ENCODE peak calls at places on chromosomes 16 and 17, in nine cellular contexts. U is HL-60; B is tibial nerve; X is breast epithelium; Z is A549; Q is dorsolateral prefrontal cortex; D is AG04450; P is adrenal gland; A is CD4-positive, alpha-beta memory T cell. R is an unnamed sample.
A peak's percentile ranks its signal among the peaks of the same experiment; 100 is the strongest.

GRCh38 chr17:64765191-64765889 is 103.2 kb upstream of the SMURF2 start:
- DNase-seq in U (no peak), B (no peak), X (no peak), Z (no peak), Q (no peak), D (no peak), P (no peak), A (no peak), R (no peak)

GRCh38 chr17:19996502-19996901 is 12.7 kb upstream of the SPECC1 start:
- DNase-seq in U (no peak), B (no peak), X (no peak), Z (no peak), Q (no peak), D (no peak), P (no peak), A (no peak), R (no peak)

GRCh38 chr16:67063008-67063407 is 34.1 kb downstream of the CBFB start:
- DNase-seq in U (no peak), B (no peak), X (no peak), Z (no peak), Q (no peak), D (no peak), P (no peak), A (no peak), R (no peak)

GRCh38 chr17:688100-688989 is 26.3 kb downstream of the VPS53 start:
- DNase-seq in U (peak; percentile 28), B (peak; percentile 32), X (no peak), Z (no peak), Q (peak; percentile 30), D (no peak), P (no peak), A (peak; percentile 6), R (no peak)

GRCh38 chr17:32286518-32286900 is 20.9 kb downstream of the RHBDL3 start:
- DNase-seq in U (no peak), B (no peak), X (no peak), Z (no peak), Q (no peak), D (no peak), P (no peak), A (no peak), R (no peak)

GRCh38 chr16:29302976-29303375 is 103.5 kb downstream of the NPIPB11 start:
- DNase-seq in U (no peak), B (no peak), X (no peak), Z (no peak), Q (no peak), D (no peak), P (no peak), A (no peak), R (no peak)

GRCh38 chr16:8554881-8555280 is 35.4 kb downstream of the TMEM114 start:
- DNase-seq in U (no peak), B (no peak), X (no peak), Z (no peak), Q (no peak), D (no peak), P (no peak), A (no peak), R (no peak)

GRCh38 chr17:64039106-64039400 is 18.6 kb upstream of the ICAM2 start:
- DNase-seq in U (no peak), B (no peak), X (no peak), Z (no peak), Q (no peak), D (no peak), P (no peak), A (no peak), R (no peak)

GRCh38 chr17:33642002-33642401 is 348.9 kb upstream of the ASIC2 start:
- DNase-seq in U (no peak), B (no peak), X (no peak), Z (no peak), Q (no peak), D (no peak), P (no peak), A (no peak), R (no peak)

GRCh38 chr17:40564195-40564882 is 933 bp downstream of the CCR7 start:
- DNase-seq in U (no peak), B (no peak), X (no peak), Z (no peak), Q (no peak), D (no peak), P (no peak), A (peak; percentile 57), R (no peak)

GRCh38 chr16:64440421-64440831 is 681.4 kb downstream of the CDH11 start:
- DNase-seq in U (no peak), B (peak; percentile 17), X (no peak), Z (no peak), Q (no peak), D (peak; percentile 90), P (peak; percentile 11), A (no peak), R (no peak)

GRCh38 chr16:14485131-14485551 is 144.9 kb downstream of the PARN start:
- DNase-seq in U (no peak), B (no peak), X (no peak), Z (no peak), Q (no peak), D (no peak), P (no peak), A (no peak), R (no peak)

GRCh38 chr17:82414548-82415281 is 3.4 kb upstream of the HEXD start:
- DNase-seq in U (peak; percentile 46), B (peak; percentile 66), X (peak; percentile 75), Z (peak; percentile 94), Q (peak; percentile 66), D (no peak), P (peak; percentile 69), A (peak; percentile 72), R (peak; percentile 54)

GRCh38 chr16:82664181-82664580 is 37.4 kb downstream of the CDH13 start:
- DNase-seq in U (no peak), B (no peak), X (no peak), Z (no peak), Q (no peak), D (no peak), P (no peak), A (no peak), R (no peak)

GRCh38 chr17:83113792-83114191 is 34.4 kb downstream of the METRNL start:
- DNase-seq in U (no peak), B (no peak), X (no peak), Z (no peak), Q (no peak), D (no peak), P (no peak), A (no peak), R (no peak)

GRCh38 chr16:54697677-54698076 is 233.0 kb upstream of the IRX5 start:
- DNase-seq in U (no peak), B (no peak), X (no peak), Z (no peak), Q (no peak), D (no peak), P (no peak), A (no peak), R (no peak)

GRCh38 chr17:7133424-7133823 is 18.8 kb upstream of the ASGR2 start:
- DNase-seq in U (peak; percentile 57), B (no peak), X (no peak), Z (no peak), Q (no peak), D (no peak), P (peak; percentile 21), A (peak; percentile 28), R (peak; percentile 49)

GRCh38 chr17:48619821-48620496 is 4.9 kb upstream of the HOXB8 start:
- DNase-seq in U (no peak), B (no peak), X (no peak), Z (no peak), Q (no peak), D (no peak), P (no peak), A (no peak), R (no peak)

GRCh38 chr17:63113167-63113566 is 147.1 kb downstream of the TANC2 start:
- DNase-seq in U (no peak), B (no peak), X (no peak), Z (no peak), Q (no peak), D (no peak), P (no peak), A (no peak), R (no peak)

GRCh38 chr17:37745801-37746426 is 1.1 kb upstream of the HNF1B start:
- DNase-seq in U (no peak), B (no peak), X (no peak), Z (no peak), Q (no peak), D (no peak), P (no peak), A (no peak), R (no peak)
- H3K4me3 ChIP-seq in U (no peak overlapping the region), B (no peak overlapping the region), X (no peak overlapping the region), Z (peak overlapping the region; percentile 67), Q (no peak overlapping the region), D (no peak overlapping the region), P (no peak overlapping the region), A (no peak overlapping the region), R (peak overlapping the region; percentile 23)

DNA sequence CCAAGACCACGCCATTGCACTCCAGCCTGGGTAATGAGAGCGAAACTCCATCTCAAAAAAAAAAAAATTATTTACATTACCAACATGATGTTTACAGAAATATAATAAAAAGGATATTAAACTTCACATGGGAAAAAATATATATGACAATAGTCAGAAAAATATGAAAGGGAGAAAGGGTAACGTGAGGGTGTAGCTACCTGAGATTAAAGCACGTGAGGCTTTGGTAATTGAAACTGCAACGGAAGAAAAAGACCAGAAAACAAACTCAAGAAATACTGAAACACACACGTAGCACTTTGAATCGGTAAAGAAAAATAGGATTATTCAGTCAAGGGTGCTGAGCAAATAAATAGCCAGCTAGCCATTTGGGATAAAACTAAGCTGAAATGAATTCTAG is 53.6 kb downstream of the CYTH1 start:
- DNase-seq in U (no peak), B (no peak), X (no peak), Z (no peak), Q (no peak), D (no peak), P (no peak), A (no peak), R (no peak)
- H3K27ac ChIP-seq in U (no peak overlapping the region), B (no peak overlapping the region), X (no peak overlapping the region), Z (no peak overlapping the region), Q (no peak overlapping the region), D (no peak overlapping the region), P (no peak overlapping the region), A (no peak overlapping the region), R (no peak overlapping the region)

GRCh38 chr17:73641779-73642580 is 2.3 kb downstream of the SDK2 start:
- DNase-seq in U (no peak), B (no peak), X (no peak), Z (no peak), Q (no peak), D (no peak), P (no peak), A (no peak), R (no peak)
- H3K4me3 ChIP-seq in U (no peak overlapping the region), B (no peak overlapping the region), X (peak overlapping the region; percentile 60), Z (no peak overlapping the region), Q (peak overlapping the region; percentile 73), D (no peak overlapping the region), P (no peak overlapping the region), A (no peak overlapping the region), R (no peak overlapping the region)

DNA sequence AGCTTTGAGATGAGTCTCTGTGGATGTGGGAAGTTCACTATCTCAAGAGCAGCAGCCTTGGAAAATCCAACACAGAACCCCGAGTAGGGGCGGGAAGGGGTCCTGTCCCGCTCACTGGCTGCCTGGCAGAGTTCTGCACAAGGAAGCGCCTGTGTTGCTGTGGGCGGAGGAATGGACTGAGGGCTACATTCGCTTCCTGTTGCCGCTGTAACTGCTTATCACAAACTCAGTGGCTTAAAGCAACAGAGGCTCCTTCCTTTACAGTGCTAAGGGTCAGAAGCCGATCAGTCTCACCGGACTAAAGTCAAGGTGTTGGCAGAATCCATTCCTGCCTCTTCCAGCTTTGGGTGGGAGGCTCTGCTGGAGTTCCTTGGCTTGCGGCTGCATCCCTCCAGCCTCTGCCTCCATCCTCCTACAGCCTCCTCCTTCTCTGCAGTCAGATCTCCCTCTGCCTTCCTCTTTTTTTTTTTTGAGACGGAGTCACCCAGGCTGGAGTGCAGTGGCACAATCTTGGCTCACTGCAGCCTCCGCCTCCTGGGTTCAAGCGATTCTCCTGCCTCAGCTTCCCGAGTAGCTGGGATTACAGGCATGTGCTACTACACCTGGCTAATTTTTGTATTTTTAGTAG is 305.3 kb downstream of the SEC14L1 start:
- DNase-seq in U (peak; percentile 73), B (no peak), X (no peak), Z (no peak), Q (no peak), D (no peak), P (no peak), A (peak; percentile 64), R (no peak)
- H3K27ac ChIP-seq in U (peak overlapping the region; percentile 92), B (peak overlapping the region; percentile 87), X (peak overlapping the region; percentile 87), Z (no peak overlapping the region), Q (peak overlapping the region; percentile 67), D (peak overlapping the region; percentile 92), P (no peak overlapping the region), A (peak overlapping the region; percentile 90), R (peak overlapping the region; percentile 65)

R was measured in lung.